ENCODE peak calls at places on chromosomes 12 and 14, in seven cellular contexts. G, R, Z, I, E, W and F are unnamed samples.

GRCh38 chr14:91321131-91321530 is 76.6 kb upstream of the GPR68 start:
- DNase-seq in R (no peak), I (no peak), E (no peak), G (no peak), Z (no peak), W (no peak), F (no peak)

GRCh38 chr14:22179190-22179589 is 409.8 kb downstream of the DAD1 start:
- DNase-seq in W (no peak), I (no peak), Z (no peak), R (no peak), G (no peak), E (no peak), F (no peak)

GRCh38 chr14:37172936-37173613 is 669 bp upstream of the SLC25A21 start:
- DNase-seq in E (no peak), I (no peak), G (no peak), W (no peak), Z (no peak), R (no peak), F (no peak)

GRCh38 chr14:22095845-22096510 is 422.4 kb upstream of the OR4E1 start:
- DNase-seq in I (no peak), G (no peak), R (no peak), Z (no peak), W (no peak), E (no peak), F (no peak)

GRCh38 chr12:88756917-88757316 is 176.6 kb upstream of the KITLG start:
- DNase-seq in E (no peak), G (no peak), Z (no peak), R (no peak), W (no peak), I (no peak), F (no peak)

GRCh38 chr14:88364710-88365413 is 20.6 kb upstream of the SPATA7 start:
- DNase-seq in Z (no peak), G (no peak), I (no peak), R (no peak), E (no peak), W (no peak), F (no peak)

GRCh38 chr12:124567035-124567672 is at the start of gene NCOR2:
- DNase-seq in Z (no peak), R (no peak), E (no peak), I (no peak), W (no peak), G (no peak), F (peak)

GRCh38 chr12:112543666-112544185 is 125.0 kb downstream of the PTPN11 start:
- DNase-seq in W (no peak), I (no peak), G (no peak), E (no peak), R (peak), Z (no peak), F (no peak)

GRCh38 chr12:31325524-31325875 is 450 bp downstream of the SINHCAF start:
- DNase-seq in G (no peak), W (peak), Z (no peak), R (no peak), E (no peak), I (peak), F (peak)

GRCh38 chr14:95507174-95507573 is 9.3 kb downstream of the SYNE3 start:
- DNase-seq in I (peak), E (peak), G (peak), Z (no peak), R (peak), W (peak), F (no peak)

GRCh38 chr14:21825147-21825743 is 151.6 kb upstream of the OR4E1 start:
- DNase-seq in W (no peak), Z (no peak), I (no peak), R (no peak), G (peak), E (no peak), F (no peak)

GRCh38 chr12:104291867-104292524 is 11.5 kb upstream of the EID3 start:
- DNase-seq in Z (no peak), E (no peak), I (no peak), W (no peak), G (no peak), R (no peak), F (no peak)

GRCh38 chr14:23572841-23573240 is 5.2 kb upstream of the AP1G2 start:
- DNase-seq in Z (no peak), I (no peak), W (no peak), G (no peak), E (no peak), R (no peak), F (no peak)